ENCODE peak calls at places on chromosomes 16 and 17, in ten cellular contexts. I, T, E, L, O, R, U, Q, C and N are unnamed samples.

GRCh38 chr16:68564367-68564985 is 25.4 kb downstream of the ZFP90 start:
- DNase-seq in I (no peak), T (no peak), E (no peak), L (peak), O (peak), R (no peak), U (no peak), Q (no peak), C (peak), N (peak)

GRCh38 chr17:17381438-17382059 is 78.4 kb downstream of the NT5M start:
- DNase-seq in I (no peak), T (no peak), E (no peak), L (no peak), O (no peak), R (no peak), U (no peak), Q (no peak), C (no peak), N (no peak)

GRCh38 chr16:60259956-60260355 is 1525.8 kb upstream of the GOT2 start:
- DNase-seq in I (no peak), T (no peak), E (no peak), L (no peak), O (no peak), R (no peak), U (no peak), Q (no peak), C (no peak), N (no peak)

GRCh38 chr17:48335858-48336500 is 94.0 kb downstream of the SKAP1 start:
- DNase-seq in I (no peak), T (no peak), E (no peak), L (peak), O (peak), R (no peak), U (peak), Q (peak), C (peak), N (peak)

GRCh38 chr17:15348030-15348429 is 6.6 kb upstream of the TEKT3 start:
- DNase-seq in I (no peak), T (no peak), E (no peak), L (no peak), O (peak), R (no peak), U (no peak), Q (no peak), C (peak), N (peak)

GRCh38 chr16:16992986-16993783 is 477.6 kb downstream of the XYLT1 start:
- DNase-seq in I (no peak), T (no peak), E (no peak), L (peak), O (no peak), R (no peak), U (no peak), Q (no peak), C (no peak), N (no peak)

GRCh38 chr17:69046130-69046807 is 14.5 kb downstream of the ABCA9 start:
- DNase-seq in I (no peak), T (no peak), E (no peak), L (peak), O (no peak), R (no peak), U (no peak), Q (no peak), C (no peak), N (no peak)

GRCh38 chr17:30344283-30345088 is 10.6 kb upstream of the TMIGD1 start:
- DNase-seq in I (peak), T (no peak), E (peak), L (no peak), O (peak), R (no peak), U (no peak), Q (no peak), C (peak), N (peak)

GRCh38 chr17:58210922-58211321 is 8.1 kb downstream of the MKS1 start:
- DNase-seq in I (no peak), T (no peak), E (no peak), L (no peak), O (no peak), R (no peak), U (no peak), Q (no peak), C (no peak), N (no peak)
- TF ChIP-seq CTCF in I (no peak), T (no peak), E (peak), L (peak), O (no peak), R (no peak), U (peak), Q (no peak), C (no peak), N (peak)

GRCh38 chr17:6080711-6081430 is 10.7 kb downstream of the WSCD1 start:
- DNase-seq in I (no peak), T (no peak), E (no peak), L (no peak), O (no peak), R (no peak), U (no peak), Q (no peak), C (no peak), N (no peak)
- TF ChIP-seq CTCF in I (no peak), T (no peak), E (no peak), L (no peak), O (no peak), R (no peak), U (no peak), Q (no peak), C (no peak), N (no peak)

DNA sequence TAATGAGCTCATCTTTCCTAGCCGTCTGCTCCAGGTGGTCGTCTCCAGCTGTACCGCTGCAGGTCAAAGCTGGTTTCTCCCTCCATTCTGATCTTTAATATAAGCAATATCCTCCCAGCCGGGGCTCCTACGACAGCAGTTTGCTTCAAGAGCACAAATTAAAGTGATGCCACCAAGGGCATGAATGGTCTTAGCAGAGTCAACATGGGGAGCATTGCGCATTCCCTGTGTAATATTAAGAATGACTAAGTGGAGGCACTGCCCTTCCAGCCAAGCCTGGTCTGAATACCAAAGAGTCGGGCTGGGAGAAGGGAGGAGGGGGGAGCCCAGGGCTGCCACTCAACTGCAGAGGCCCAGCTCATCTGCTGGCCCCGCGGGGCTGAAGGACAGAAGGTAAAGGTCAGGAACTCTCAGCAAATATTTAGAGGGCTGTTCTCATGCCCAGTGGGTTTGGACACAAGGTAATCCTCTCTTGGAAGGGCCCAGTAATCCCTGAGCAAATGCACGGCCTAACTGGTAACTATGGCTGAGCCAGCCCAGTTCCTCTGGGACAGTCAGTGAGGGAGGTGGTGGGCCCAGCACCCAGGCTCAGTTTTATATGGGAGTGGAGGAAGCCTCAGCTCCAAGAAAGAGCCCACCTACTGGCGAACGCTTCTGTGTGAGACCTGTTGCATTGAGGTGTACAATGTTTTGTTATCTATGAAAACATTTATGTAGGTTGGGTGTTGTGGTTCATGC is 121.2 kb downstream of the IRX3 start:
- DNase-seq in I (no peak), T (no peak), E (no peak), L (no peak), O (no peak), R (no peak), U (no peak), Q (no peak), C (no peak), N (no peak)
- TF ChIP-seq CTCF in I (no peak), T (no peak), E (no peak), L (no peak), O (no peak), R (no peak), U (no peak), Q (no peak), C (no peak), N (no peak)

GRCh38 chr17:7290685-7291084 is 3.8 kb downstream of the YBX2 start:
- DNase-seq in I (no peak), T (peak), E (no peak), L (no peak), O (no peak), R (no peak), U (no peak), Q (no peak), C (no peak), N (no peak)

GRCh38 chr17:7292194-7292593 is 2.2 kb downstream of the YBX2 start:
- DNase-seq in I (no peak), T (no peak), E (no peak), L (no peak), O (no peak), R (no peak), U (no peak), Q (no peak), C (no peak), N (no peak)

GRCh38 chr17:7289256-7290032 is 5.0 kb downstream of the YBX2 start:
- DNase-seq in I (no peak), T (no peak), E (no peak), L (no peak), O (no peak), R (no peak), U (no peak), Q (no peak), C (no peak), N (no peak)

GRCh38 chr17:7292729-7293128 is 1.7 kb downstream of the YBX2 start:
- DNase-seq in I (no peak), T (no peak), E (no peak), L (no peak), O (no peak), R (no peak), U (no peak), Q (peak), C (no peak), N (no peak)

DNA sequence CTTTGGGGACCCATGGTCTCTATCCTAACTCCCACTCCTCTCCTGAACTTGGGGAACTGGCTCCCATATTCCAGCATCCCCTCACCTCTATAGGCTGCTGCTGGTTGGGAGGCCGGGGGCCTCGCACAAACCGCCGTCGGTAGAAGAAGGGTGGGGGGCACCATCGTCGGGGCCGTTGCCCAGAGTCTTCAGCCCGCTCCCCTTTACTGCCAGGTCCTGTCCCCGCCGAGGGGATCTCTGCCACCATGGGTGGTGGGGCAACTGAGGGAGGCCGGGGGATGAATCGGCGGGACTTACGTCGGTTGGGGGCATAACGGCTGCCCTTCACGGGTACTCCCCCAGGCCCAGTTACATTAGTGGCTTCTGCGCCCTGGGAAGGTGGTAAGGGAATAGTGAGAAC is 4.3 kb downstream of the YBX2 start:
- DNase-seq in I (no peak), T (peak), E (no peak), L (no peak), O (no peak), R (no peak), U (no peak), Q (no peak), C (no peak), N (no peak)
- TF ChIP-seq CTCF in I (no peak), T (no peak), E (no peak), L (no peak), O (no peak), R (no peak), U (no peak), Q (no peak), C (no peak), N (no peak)